ENCODE peak calls at places on chromosomes 3 and 15, in nine cellular contexts. J is activated T-cell treated with anti-CD3 and anti-CD28 coated beads for 48 hours; C is activated CD4-positive, alpha-beta T cell treated with anti-CD3 and anti-CD28 coated beads for 4 hours; M is AML-193; A is skeletal muscle cell; X is activated naive CD4-positive, alpha-beta T cell treated with Interleukin-2 at 50 U/mL for 16 hours; O is IMR-90; N is kidney tubule cell; G is HAP-1. Q is an unnamed sample.

GRCh38 chr3:152026033-152026556 is 152.7 kb downstream of the SUCNR1 start:
- DNase-seq in N (peak), M (peak), A (peak), C (no peak), O (peak), G (no peak), J (no peak), X (no peak), Q (no peak)

GRCh38 chr3:44339990-44340389 is 1.4 kb downstream of the TCAIM start:
- DNase-seq in C (no peak), J (no peak), N (no peak), X (no peak), G (no peak), O (no peak), M (peak), A (no peak), Q (no peak)

GRCh38 chr15:96818861-96819260 is 488.4 kb downstream of the NR2F2 start:
- DNase-seq in C (no peak), M (no peak), O (no peak), G (no peak), N (no peak), A (no peak), J (no peak), X (no peak), Q (no peak)

GRCh38 chr3:61169621-61170251 is 81.5 kb downstream of the FHIT start:
- DNase-seq in O (no peak), J (no peak), A (no peak), X (no peak), C (no peak), N (no peak), G (no peak), M (no peak), Q (no peak)

GRCh38 chr3:69092030-69092513 is 7.3 kb downstream of the ARL6IP5 start:
- DNase-seq in X (no peak), N (no peak), G (no peak), O (no peak), C (no peak), A (no peak), M (peak), J (no peak), Q (no peak)

GRCh38 chr3:171971919-171972526 is 67.4 kb upstream of the FNDC3B start:
- DNase-seq in C (no peak), O (peak), A (peak), X (no peak), M (no peak), N (no peak), G (no peak), J (no peak), Q (no peak)

GRCh38 chr3:195005759-195006555 is 265.0 kb downstream of the XXYLT1 start:
- DNase-seq in M (no peak), G (no peak), N (no peak), J (no peak), O (no peak), X (no peak), C (no peak), A (no peak), Q (no peak)

GRCh38 chr3:11290743-11291680 is 18.8 kb downstream of the ATG7 start:
- DNase-seq in O (peak), G (no peak), X (peak), M (no peak), C (no peak), J (no peak), A (peak), N (peak), Q (peak)

GRCh38 chr3:4718179-4718736 is 225.1 kb downstream of the ITPR1 start:
- DNase-seq in J (no peak), X (no peak), O (no peak), C (no peak), N (peak), M (no peak), G (no peak), A (no peak), Q (no peak)

GRCh38 chr3:179652467-179653105 is at the start of gene USP13:
- DNase-seq in M (peak), X (peak), A (peak), J (peak), C (peak), G (peak), N (peak), O (peak), Q (peak)

GRCh38 chr3:127815001-127815400 is 7.3 kb downstream of the MGLL start:
- DNase-seq in A (no peak), G (no peak), M (no peak), O (peak), N (no peak), C (no peak), X (no peak), J (no peak), Q (no peak)

GRCh38 chr3:33186524-33187367 is 31.9 kb downstream of the SUSD5 start:
- DNase-seq in X (no peak), M (no peak), G (no peak), C (no peak), J (no peak), O (peak), A (no peak), N (peak), Q (no peak)

GRCh38 chr15:39919740-39920509 is at the start of gene GPR176:
- DNase-seq in X (peak), N (peak), O (peak), G (no peak), A (peak), C (peak), J (peak), M (no peak), Q (no peak)

GRCh38 chr3:126287536-126288181 is 69.5 kb downstream of the KLF15 start:
- DNase-seq in M (no peak), J (no peak), G (no peak), N (peak), O (peak), C (no peak), X (no peak), A (no peak), Q (no peak)

GRCh38 chr15:70098461-70099166 is 897 bp upstream of the TLE3 start:
- DNase-seq in G (peak), O (no peak), C (peak), N (peak), J (no peak), M (no peak), X (peak), A (no peak), Q (no peak)

GRCh38 chr15:83106994-83107840 is at the start of gene TM6SF1:
- DNase-seq in O (no peak), A (no peak), G (peak), C (no peak), J (peak), N (peak), M (no peak), X (peak), Q (peak)

GRCh38 chr3:69715204-69715603 is 24.1 kb upstream of the MITF start:
- DNase-seq in C (no peak), M (no peak), N (no peak), X (no peak), O (no peak), G (no peak), A (no peak), J (no peak), Q (no peak)

GRCh38 chr3:97347780-97348179 is 416.8 kb upstream of the ARL6 start:
- DNase-seq in O (no peak), N (no peak), G (no peak), C (no peak), A (no peak), X (no peak), M (no peak), J (no peak), Q (no peak)

GRCh38 chr3:129829640-129830039 is 63.9 kb downstream of the TMCC1 start:
- DNase-seq in A (peak), O (peak), G (peak), N (peak), C (peak), J (no peak), X (no peak), M (peak), Q (peak)

GRCh38 chr3:11530153-11530721 is 113.5 kb downstream of the VGLL4 start:
- DNase-seq in J (no peak), X (no peak), N (peak), G (no peak), A (peak), M (no peak), C (no peak), O (peak), Q (no peak)

GRCh38 chr3:137035631-137036030 is 77.8 kb downstream of the IL20RB start:
- DNase-seq in C (no peak), O (peak), G (no peak), M (peak), A (no peak), N (peak), X (no peak), J (no peak), Q (no peak)

GRCh38 chr15:90004671-90005070 is 3.5 kb downstream of the ZNF710 start:
- DNase-seq in O (peak), A (peak), C (no peak), X (peak), N (peak), J (peak), G (no peak), M (peak), Q (no peak)

GRCh38 chr3:146781606-146782005 is 176.5 kb upstream of the PLSCR5 start:
- DNase-seq in M (no peak), N (no peak), A (no peak), O (peak), G (no peak), X (no peak), C (no peak), J (no peak), Q (no peak)

GRCh38 chr3:31081031-31081662 is 186.7 kb upstream of the GADL1 start:
- DNase-seq in N (no peak), M (no peak), G (no peak), C (no peak), X (no peak), A (no peak), J (no peak), O (no peak), Q (no peak)

GRCh38 chr3:61561374-61562041 is at the start of gene PTPRG:
- DNase-seq in M (no peak), N (peak), J (peak), A (peak), G (peak), X (no peak), C (no peak), O (peak), Q (peak)

GRCh38 chr15:40266828-40267304 is 16.0 kb downstream of the ANKRD63 start:
- DNase-seq in G (no peak), A (peak), C (no peak), N (peak), X (no peak), J (no peak), O (peak), M (no peak), Q (no peak)

Q was measured in activated T-helper 1 cell treated with anti-CD3 and anti-CD28 coated beads, Interleukin-12 subunit alpha, Interleukin-12 subunit beta, Interleukin-2, Interleukin-4 antibody, amounts not matched to agents 30 ng/mL and 10 ng/mL and 1 ng/mL, durations not matched to agents 14 hours and 24 hours and 36 hours.